ENCODE peak calls at places on chromosomes 12 and 14, in nine cellular contexts. W, I, F, A, V, S, J, B and N are unnamed samples.

GRCh38 chr14:89378119-89378518 is 38.9 kb downstream of the FOXN3 start:
- DNase-seq in F (no peak), I (no peak), B (no peak), S (no peak), A (peak; percentile 35), V (no peak), J (no peak), W (no peak), N (no peak)

GRCh38 chr12:52871291-52871961 is 22.6 kb upstream of the KRT78 start:
- DNase-seq in B (no peak), V (no peak), W (peak; percentile 92), S (no peak), A (no peak), F (no peak), J (peak; percentile 62), I (peak; percentile 17), N (no peak)

GRCh38 chr12:5797661-5798060 is 147.4 kb downstream of the ANO2 start:
- DNase-seq in I (no peak), A (no peak), S (no peak), W (no peak), J (no peak), B (no peak), F (no peak), V (no peak), N (no peak)

GRCh38 chr12:20463920-20464524 is 95.7 kb downstream of the PDE3A start:
- DNase-seq in S (no peak), I (no peak), A (no peak), W (no peak), J (peak; percentile 17), F (no peak), V (no peak), B (no peak), N (no peak)

GRCh38 chr14:73264080-73264895 is 27.0 kb downstream of the PAPLN start:
- DNase-seq in F (no peak), W (no peak), I (no peak), B (no peak), S (no peak), A (no peak), V (no peak), J (no peak), N (no peak)

GRCh38 chr14:23125933-23126524 is 7.0 kb upstream of the CEBPE start:
- DNase-seq in V (no peak), S (no peak), I (no peak), B (no peak), A (no peak), J (no peak), W (no peak), F (no peak), N (no peak)

GRCh38 chr12:76643438-76643837 is 83.9 kb upstream of the OSBPL8 start:
- DNase-seq in V (no peak), I (no peak), S (no peak), W (no peak), F (no peak), J (no peak), B (no peak), A (no peak), N (no peak)

GRCh38 chr12:76883826-76884225 is 5.0 kb upstream of the CSRP2 start:
- DNase-seq in W (no peak), F (no peak), V (no peak), B (no peak), A (no peak), S (no peak), I (no peak), J (peak; percentile 79), N (no peak)

GRCh38 chr12:38332814-38333213 is 16.2 kb downstream of the ALG10B start:
- DNase-seq in F (no peak), V (no peak), J (no peak), W (no peak), A (no peak), I (no peak), S (no peak), B (no peak), N (no peak)

GRCh38 chr12:95836630-95837239 is 22.0 kb upstream of the SNRPF start:
- DNase-seq in F (no peak), W (no peak), A (no peak), I (no peak), V (peak; percentile 33), J (no peak), S (no peak), B (no peak), N (no peak)

GRCh38 chr12:120139958-120140357 is 23.4 kb upstream of the RAB35 start:
- DNase-seq in F (no peak), W (no peak), A (no peak), J (no peak), I (no peak), V (no peak), B (no peak), S (no peak), N (no peak)

GRCh38 chr12:123798518-123798917 is 36.4 kb downstream of the DNAH10 start:
- DNase-seq in B (no peak), F (no peak), I (no peak), A (no peak), J (no peak), S (no peak), V (no peak), W (no peak), N (no peak)

GRCh38 chr14:71521736-71522135 is 410.5 kb upstream of the RGS6 start:
- DNase-seq in F (no peak), V (no peak), A (no peak), I (no peak), J (peak; percentile 10), S (no peak), W (no peak), B (no peak), N (no peak)

GRCh38 chr12:98504368-98504617 is 11.1 kb upstream of the TMPO start:
- DNase-seq in V (no peak), I (no peak), W (no peak), F (no peak), A (no peak), B (no peak), S (no peak), J (no peak), N (no peak)

GRCh38 chr12:82876075-82876474 is 189.4 kb downstream of the TMTC2 start:
- DNase-seq in B (no peak), A (no peak), I (no peak), W (no peak), J (no peak), V (no peak), F (no peak), S (no peak), N (no peak)

GRCh38 chr12:57236925-57237652 is 7.6 kb downstream of the SHMT2 start:
- DNase-seq in V (no peak), I (no peak), J (no peak), S (no peak), F (no peak), W (peak; percentile 25), B (no peak), A (peak; percentile 26), N (no peak)

GRCh38 chr14:69553221-69553620 is 21.4 kb downstream of the CCDC177 start:
- DNase-seq in W (no peak), I (no peak), S (no peak), V (no peak), F (no peak), B (no peak), A (no peak), J (no peak), N (no peak)

GRCh38 chr14:95486875-95487668 is 29.4 kb downstream of the SYNE3 start:
- DNase-seq in I (no peak), W (no peak), F (no peak), B (no peak), J (no peak), A (no peak), S (no peak), V (no peak), N (no peak)

GRCh38 chr12:130765186-130765659 is 49.1 kb upstream of the RIMBP2 start:
- DNase-seq in J (no peak), W (no peak), F (no peak), B (no peak), V (no peak), I (no peak), A (no peak), S (no peak), N (no peak)

GRCh38 chr14:104143521-104144452 is 5.4 kb downstream of the KIF26A start:
- DNase-seq in F (no peak), S (no peak), I (no peak), W (no peak), J (no peak), V (no peak), A (peak; percentile 1), B (no peak), N (no peak)

GRCh38 chr14:59246566-59246965 is 58.1 kb downstream of the DAAM1 start:
- DNase-seq in A (no peak), W (no peak), B (no peak), J (no peak), S (no peak), I (no peak), V (no peak), F (no peak), N (no peak)

GRCh38 chr12:22978962-22979361 is 354.0 kb downstream of the ETNK1 start:
- DNase-seq in A (no peak), I (no peak), B (no peak), F (no peak), S (no peak), V (no peak), W (no peak), J (peak; percentile 60), N (no peak)